ENCODE peak calls at places on chromosomes 11 and 22, in five cellular contexts. Z, C, E, R and J are unnamed samples. For H3K9me3, the result is how much of the 10 kb centered on the place peaks cover.

GRCh38 chr11:2694995-2695939 is 4.5 kb downstream of the KCNQ1OT1 start:
- DNase-seq in R (no peak), Z (no peak), E (no peak), C (no peak), J (no peak)

GRCh38 chr11:120219935-120220746 is 9.3 kb downstream of the OAF start:
- DNase-seq in C (no peak), Z (no peak), R (no peak), E (no peak), J (no peak)

GRCh38 chr11:95145430-95146063 is 55.9 kb downstream of the ENDOD1 start:
- DNase-seq in R (no peak), C (no peak), E (no peak), Z (no peak), J (no peak)

GRCh38 chr22:30606455-30607299 is at the start of gene TCN2:
- DNase-seq in Z (no peak), R (peak), E (peak), C (peak), J (peak)

GRCh38 chr11:95016133-95016532 is 8.9 kb upstream of the KDM4E start:
- DNase-seq in R (no peak), Z (no peak), C (no peak), E (no peak), J (no peak)

GRCh38 chr11:85643255-85643654 is 4.5 kb upstream of the TMEM126A start:
- DNase-seq in R (no peak), E (peak), Z (no peak), C (peak), J (no peak)

GRCh38 chr11:124717786-124718634 is 21.7 kb upstream of the NRGN start:
- DNase-seq in E (no peak), Z (no peak), C (peak), R (no peak), J (peak)

GRCh38 chr11:94760296-94760695 is 7.9 kb upstream of the AMOTL1 start:
- DNase-seq in C (no peak), R (no peak), Z (no peak), E (no peak), J (no peak)

GRCh38 chr22:20267441-20268288 is 453 bp downstream of the RTN4R start:
- DNase-seq in Z (no peak), E (peak), R (no peak), C (no peak), J (peak)

GRCh38 chr22:28773461-28773867 is 969 bp downstream of the CCDC117 start:
- DNase-seq in Z (no peak), C (peak), E (no peak), R (no peak), J (no peak)

GRCh38 chr11:129283141-129283540 is 91.0 kb upstream of the ARHGAP32 start:
- DNase-seq in Z (no peak), C (no peak), E (peak), R (peak), J (no peak)

GRCh38 chr11:121459413-121460041 is 6.8 kb upstream of the SORL1-AS1 start:
- DNase-seq in E (no peak), R (no peak), Z (no peak), C (no peak), J (no peak)

GRCh38 chr11:4022669-4023068 is 71.9 kb upstream of the RRM1 start:
- DNase-seq in R (no peak), C (no peak), Z (no peak), E (no peak), J (no peak)

GRCh38 chr11:32448232-32448631 is 12.9 kb upstream of the WT1 start:
- DNase-seq in Z (no peak), E (no peak), C (peak), R (peak), J (no peak)

GRCh38 chr11:536841-537621 is at the start of gene LRRC56:
- DNase-seq in R (peak), C (peak), E (peak), Z (no peak), J (peak)

GRCh38 chr11:28566643-28567042 is 458.5 kb downstream of the METTL15 start:
- DNase-seq in Z (no peak), C (peak), R (peak), E (peak), J (peak)

GRCh38 chr11:3041699-3042098 is 15.5 kb downstream of the CARS1 start:
- DNase-seq in Z (no peak), C (no peak), E (no peak), R (no peak), J (peak)

GRCh38 chr11:7116370-7116769 is 27.6 kb downstream of the RBMXL2 start:
- DNase-seq in R (no peak), C (no peak), Z (no peak), E (no peak), J (no peak)

GRCh38 chr11:86688398-86689179 is 16.2 kb upstream of the ME3 start:
- DNase-seq in Z (no peak), E (no peak), R (peak), C (peak), J (peak)

GRCh38 chr22:47793304-47794101 is 1031.1 kb downstream of the TBC1D22A start:
- DNase-seq in Z (no peak), E (no peak), C (no peak), R (no peak), J (no peak)
- H3K9me3 ChIP-seq in Z (under half), E (under half), C (under half), R (under half), J (under half)

DNA sequence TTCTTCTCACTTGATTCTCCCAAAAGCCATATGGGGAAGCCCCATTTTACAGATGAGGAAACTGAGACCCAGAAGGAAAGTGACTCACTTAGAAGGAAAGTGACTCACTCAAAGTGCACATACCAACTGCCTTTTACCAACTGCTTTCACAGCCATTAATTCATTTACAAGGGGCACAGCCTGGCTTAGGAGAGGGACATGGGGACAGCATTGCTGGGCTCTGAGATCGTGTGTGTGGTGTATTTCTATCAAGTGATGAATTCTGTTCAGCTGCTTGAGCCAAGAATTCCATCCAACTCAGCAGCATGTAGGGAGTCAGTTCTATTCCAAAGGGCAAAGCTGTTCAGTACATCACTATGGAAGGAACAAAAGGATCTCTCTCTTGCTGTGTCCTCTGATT is 23.5 kb upstream of the PAK1 start:
- DNase-seq in E (no peak), C (no peak), Z (no peak), R (no peak), J (no peak)
- H3K9me3 ChIP-seq in E (under half), C (under half), Z (under half), R (under half), J (under half)

GRCh38 chr22:48954781-48955311 is 872.8 kb downstream of the BRD1 start:
- DNase-seq in E (no peak), Z (no peak), C (no peak), R (no peak), J (no peak)
- H3K9me3 ChIP-seq in E (under half), Z (under half), C (under half), R (under half), J (under half)

GRCh38 chr22:34781676-34782075 is 284.3 kb upstream of the ISX start:
- DNase-seq in R (no peak), Z (no peak), E (no peak), C (no peak), J (no peak)
- H3K9me3 ChIP-seq in R (under half), Z (under half), E (under half), C (under half), J (under half)

DNA sequence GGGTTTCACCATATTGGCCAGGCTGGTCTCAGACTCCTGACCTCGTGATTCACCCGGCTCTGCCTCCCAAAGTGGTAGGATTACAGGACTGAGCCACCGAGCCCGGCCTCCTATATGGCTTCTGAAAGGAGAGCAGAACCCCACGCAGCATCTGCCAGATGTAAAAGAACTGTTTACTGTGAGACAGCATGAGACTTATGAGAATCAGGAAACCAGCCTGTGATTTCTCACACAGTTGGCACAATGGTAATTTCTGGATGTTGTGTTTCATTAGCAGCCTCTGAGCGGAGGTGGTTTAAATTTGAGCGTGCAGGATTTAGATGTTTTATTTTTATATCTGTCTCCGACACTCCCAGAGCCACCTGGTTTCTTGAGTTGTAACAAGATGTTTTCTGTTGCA is 33.8 kb downstream of the CEP164 start:
- DNase-seq in R (no peak), E (no peak), Z (no peak), C (no peak), J (no peak)
- H3K9me3 ChIP-seq in R (under half), E (under half), Z (under half), C (under half), J (under half)

GRCh38 chr22:48369789-48370507 is 1457.7 kb downstream of the BRD1 start:
- DNase-seq in R (peak), Z (no peak), E (no peak), C (no peak), J (no peak)

GRCh38 chr22:48370508-48371325 is 1457.0 kb downstream of the BRD1 start:
- DNase-seq in C (no peak), Z (no peak), E (no peak), R (peak), J (no peak)

GRCh38 chr22:48373626-48374173 is 1454.0 kb downstream of the BRD1 start:
- DNase-seq in E (no peak), R (no peak), C (no peak), Z (no peak), J (no peak)

GRCh38 chr22:48371391-48371790 is 1456.3 kb downstream of the BRD1 start:
- DNase-seq in Z (no peak), C (no peak), R (no peak), E (no peak), J (no peak)

DNA sequence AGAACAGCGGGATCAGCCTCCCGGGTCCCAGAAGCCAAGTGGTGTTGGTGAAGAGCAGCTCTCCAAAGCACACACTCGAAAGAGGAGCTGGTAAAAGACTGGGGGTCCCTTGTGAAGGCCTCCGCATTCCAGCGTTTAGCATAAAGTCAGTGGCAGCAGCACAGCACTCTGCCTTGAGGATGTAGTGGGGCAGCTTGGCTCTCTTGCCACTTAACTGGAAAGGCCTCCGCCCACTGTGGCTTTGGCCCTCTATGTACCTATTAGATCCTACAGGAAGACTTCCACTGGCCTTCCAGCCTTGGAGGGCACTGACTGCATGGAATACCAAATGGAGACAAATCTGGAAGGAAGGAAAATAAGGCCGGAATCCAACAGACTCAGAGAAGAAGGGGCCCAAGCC is 1455.3 kb downstream of the BRD1 start:
- DNase-seq in E (no peak), Z (no peak), C (no peak), R (no peak), J (no peak)
- H3K9me3 ChIP-seq in E (under half), Z (under half), C (under half), R (under half), J (under half)

DNA sequence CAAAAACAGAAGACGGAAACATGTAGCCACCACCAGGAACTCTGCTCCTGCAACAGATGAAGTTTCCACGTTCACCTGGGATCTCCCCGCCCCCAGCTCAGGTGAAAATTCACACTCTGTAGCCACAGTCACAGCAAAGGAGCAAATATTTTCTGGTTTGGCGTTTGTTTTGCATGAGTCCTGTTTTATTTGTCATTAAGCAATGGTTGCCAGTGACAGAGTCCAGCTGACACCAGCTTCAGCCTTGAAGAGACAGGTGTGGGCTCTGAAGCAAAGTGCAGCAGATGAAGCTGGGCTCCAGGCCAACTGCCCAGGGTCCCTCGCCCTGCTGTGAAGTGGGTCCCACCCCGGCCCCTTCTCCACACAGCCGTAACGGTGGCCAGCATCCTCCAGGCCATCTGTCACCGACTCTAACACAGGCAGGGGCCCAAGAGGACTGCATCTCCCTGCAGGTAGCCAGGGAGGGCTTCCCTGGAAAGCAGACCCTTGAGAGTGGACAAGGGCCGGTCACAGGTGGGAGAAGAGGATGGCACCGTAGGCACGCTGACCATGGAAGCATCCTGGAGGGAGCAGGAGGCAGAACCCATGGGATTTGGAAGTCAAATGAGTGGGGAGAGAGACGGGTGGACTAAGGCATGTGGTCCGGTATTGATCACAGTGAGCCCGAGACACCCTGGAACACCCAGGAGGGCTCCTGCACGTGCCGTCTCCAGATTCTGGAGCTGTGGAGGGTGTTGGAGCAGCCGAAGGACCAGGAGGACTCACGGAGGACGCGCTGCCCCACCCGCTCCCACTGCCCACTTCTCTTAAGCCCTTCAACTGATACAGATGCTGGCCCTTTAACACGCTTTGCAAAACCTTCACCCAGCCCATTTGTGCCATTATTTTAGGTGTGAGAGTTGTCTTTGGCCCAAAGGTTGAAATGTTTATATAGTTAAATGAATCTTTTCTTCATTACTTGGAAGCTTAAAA is 294.6 kb downstream of the BRD1 start:
- DNase-seq in C (no peak), E (no peak), R (no peak), Z (no peak), J (no peak)
- H3K9me3 ChIP-seq in C (under half), E (under half), R (under half), Z (under half), J (under half)